ENCODE peak calls at places on chromosome 7, in six cellular contexts. Q, D, W, C, Z and G are unnamed samples.

GRCh38 chr7:106792233-106792926 is 72.7 kb upstream of the PIK3CG start:
- DNase-seq in Q (no peak), D (no peak), W (no peak), C (no peak), Z (no peak), G (no peak)

GRCh38 chr7:40263752-40264390 is 129.1 kb downstream of the SUGCT start:
- DNase-seq in Q (no peak), D (no peak), W (no peak), C (no peak), Z (no peak), G (no peak)

GRCh38 chr7:115008465-115009114 is 86.7 kb downstream of the MDFIC start:
- DNase-seq in Q (peak), D (no peak), W (no peak), C (peak), Z (peak), G (no peak)

GRCh38 chr7:4684826-4685225 is 2.7 kb downstream of the FOXK1 start:
- DNase-seq in Q (no peak), D (no peak), W (no peak), C (no peak), Z (no peak), G (no peak)

GRCh38 chr7:88548399-88548798 is 211.1 kb upstream of the ZNF804B start:
- DNase-seq in Q (no peak), D (no peak), W (no peak), C (no peak), Z (no peak), G (no peak)

GRCh38 chr7:129480674-129481363 is 21.5 kb upstream of the SMKR1 start:
- DNase-seq in Q (no peak), D (no peak), W (no peak), C (peak), Z (no peak), G (no peak)

GRCh38 chr7:5237286-5237685 is 45.5 kb upstream of the SLC29A4 start:
- DNase-seq in Q (peak), D (no peak), W (peak), C (peak), Z (peak), G (no peak)

GRCh38 chr7:371119-371778 is 81.3 kb downstream of the FOXL3 start:
- DNase-seq in Q (peak), D (no peak), W (no peak), C (no peak), Z (no peak), G (no peak)

GRCh38 chr7:137954614-137955013 is 47.3 kb downstream of the CREB3L2 start:
- DNase-seq in Q (no peak), D (no peak), W (no peak), C (peak), Z (no peak), G (no peak)

GRCh38 chr7:149422914-149423285 is 38.0 kb downstream of the ZNF777 start:
- DNase-seq in Q (no peak), D (peak), W (peak), C (no peak), Z (no peak), G (peak)

GRCh38 chr7:90236890-90237289 is 8.1 kb upstream of the CFAP69 start:
- DNase-seq in Q (no peak), D (no peak), W (no peak), C (no peak), Z (no peak), G (no peak)

GRCh38 chr7:150453186-150453585 is 2.8 kb downstream of the GIMAP8 start:
- DNase-seq in Q (no peak), D (no peak), W (no peak), C (no peak), Z (no peak), G (no peak)

GRCh38 chr7:23474098-23474828 is 4.0 kb upstream of the IGF2BP3 start:
- DNase-seq in Q (peak), D (peak), W (peak), C (peak), Z (no peak), G (peak)
- TF ChIP-seq CTCF in Q (no peak), D (no peak), W (no peak), C (no peak), Z (no peak), G (no peak)

GRCh38 chr7:50613473-50613872 is 48.3 kb upstream of the DDC start:
- DNase-seq in Q (no peak), D (no peak), W (no peak), C (no peak), Z (no peak), G (no peak)

GRCh38 chr7:50618281-50618680 is 53.1 kb upstream of the DDC start:
- DNase-seq in Q (no peak), D (no peak), W (no peak), C (no peak), Z (no peak), G (no peak)

GRCh38 chr7:50615519-50615845 is 50.3 kb upstream of the DDC start:
- DNase-seq in Q (no peak), D (no peak), W (no peak), C (no peak), Z (no peak), G (no peak)

GRCh38 chr7:50612704-50613103 is 47.5 kb upstream of the DDC start:
- DNase-seq in Q (no peak), D (no peak), W (no peak), C (no peak), Z (no peak), G (no peak)

DNA sequence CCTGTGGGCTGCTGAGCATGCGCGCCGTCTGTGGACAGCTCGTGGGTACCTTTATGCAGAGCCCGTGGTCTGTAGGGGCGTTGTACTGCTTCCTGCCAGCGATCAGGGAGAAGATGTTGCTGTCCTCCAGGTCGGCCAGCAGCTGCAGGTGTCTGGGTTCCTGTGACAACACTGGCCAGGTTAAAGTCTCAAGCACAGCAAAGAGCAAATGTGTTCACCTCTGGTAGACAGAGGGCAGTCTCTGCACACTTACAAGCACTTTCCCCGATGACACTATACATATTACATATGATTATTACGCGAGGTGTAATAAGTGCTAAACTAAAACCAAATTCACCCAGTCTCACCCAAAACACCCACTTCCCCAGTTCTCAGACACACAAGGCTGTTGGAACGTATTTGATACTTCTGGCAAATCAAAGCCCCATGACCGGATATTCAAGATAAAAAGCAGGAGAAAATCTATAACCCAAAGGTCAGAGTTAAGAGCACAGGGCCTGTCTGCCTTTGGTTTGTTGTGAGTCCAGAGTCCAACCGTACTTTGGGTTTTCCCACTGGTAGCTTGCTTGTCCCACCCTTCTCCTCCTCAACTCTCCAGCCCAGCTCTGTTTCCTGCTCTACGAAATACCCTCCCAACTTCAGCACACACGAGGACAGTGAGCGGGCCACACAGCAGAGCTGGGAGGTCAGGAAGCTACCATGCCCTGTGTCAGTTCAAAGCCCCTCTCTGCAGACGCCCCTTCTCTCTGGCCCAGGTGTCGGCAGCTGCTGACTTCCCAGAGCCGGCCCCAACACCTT is 49.7 kb upstream of the DDC start:
- DNase-seq in Q (no peak), D (no peak), W (no peak), C (no peak), Z (no peak), G (no peak)
- TF ChIP-seq CTCF in Q (no peak), D (peak), W (no peak), C (no peak), Z (no peak), G (peak)

GRCh38 chr7:155356323-155357105 is 58.8 kb downstream of the INSIG1 start:
- DNase-seq in Q (no peak), D (no peak), W (no peak), C (no peak), Z (no peak), G (no peak)
- TF ChIP-seq CTCF in Q (no peak), D (peak), W (no peak), C (peak), Z (no peak), G (peak)

DNA sequence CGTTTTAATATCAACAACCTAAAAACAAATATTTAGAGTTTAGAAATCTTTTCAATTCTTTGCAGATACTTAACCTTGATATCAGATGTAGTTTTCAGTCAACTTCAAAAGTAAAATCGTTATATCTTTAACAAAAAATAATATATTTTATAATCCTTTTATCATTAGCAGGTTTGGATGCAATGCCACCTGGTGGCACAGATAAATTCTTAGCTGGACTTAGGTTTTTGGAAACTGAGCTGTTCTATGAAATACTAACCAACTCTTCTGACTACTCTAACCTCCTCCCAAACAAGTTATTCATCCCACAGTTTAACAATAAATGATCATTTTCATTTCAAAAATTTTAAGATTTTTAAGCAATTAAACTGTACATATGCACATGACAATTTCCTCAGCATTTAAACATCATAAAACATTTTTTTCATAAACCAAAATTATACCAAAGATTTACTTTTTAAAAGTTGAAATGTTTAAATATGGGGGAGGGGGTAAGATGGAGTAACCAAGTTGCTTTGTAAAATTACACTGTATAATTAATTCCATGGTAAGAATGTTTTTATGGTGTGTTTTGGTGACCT is 56.9 kb downstream of the HIBADH start:
- DNase-seq in Q (no peak), D (no peak), W (no peak), C (peak), Z (no peak), G (no peak)
- TF ChIP-seq CTCF in Q (no peak), D (no peak), W (no peak), C (peak), Z (peak), G (peak)

GRCh38 chr7:7581531-7582179 is 15.0 kb downstream of the MIOS start:
- DNase-seq in Q (no peak), D (no peak), W (no peak), C (no peak), Z (no peak), G (no peak)
- TF ChIP-seq CTCF in Q (no peak), D (no peak), W (no peak), C (no peak), Z (no peak), G (no peak)

GRCh38 chr7:49327155-49327554 is 402.8 kb downstream of the CDC14C start:
- DNase-seq in Q (no peak), D (no peak), W (no peak), C (no peak), Z (no peak), G (no peak)

GRCh38 chr7:49320083-49320482 is 395.7 kb downstream of the CDC14C start:
- DNase-seq in Q (no peak), D (no peak), W (no peak), C (no peak), Z (no peak), G (no peak)

GRCh38 chr7:49322476-49322875 is 398.1 kb downstream of the CDC14C start:
- DNase-seq in Q (no peak), D (no peak), W (no peak), C (no peak), Z (no peak), G (no peak)

DNA sequence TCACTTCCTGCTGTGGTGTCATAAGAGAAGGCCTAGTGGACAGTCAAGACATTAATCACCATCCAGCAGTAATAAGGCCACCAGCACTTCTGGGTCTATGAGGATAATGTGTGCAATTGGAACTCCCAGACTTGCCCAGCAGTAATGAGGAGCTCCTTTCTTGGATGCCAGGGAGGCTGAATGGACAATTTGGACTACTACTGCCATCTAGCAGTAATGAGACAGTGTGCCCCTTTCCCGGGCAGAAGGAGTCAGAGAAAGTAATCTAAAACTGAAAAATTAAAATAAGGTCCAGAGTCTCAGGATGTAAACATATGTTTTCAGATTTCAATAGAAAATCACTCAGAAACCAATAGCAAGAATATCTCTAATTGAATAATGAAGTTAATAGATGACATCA is 400.4 kb downstream of the CDC14C start:
- DNase-seq in Q (no peak), D (no peak), W (no peak), C (no peak), Z (no peak), G (no peak)
- TF ChIP-seq CTCF in Q (no peak), D (no peak), W (no peak), C (no peak), Z (no peak), G (peak)

GRCh38 chr7:21944616-21945373 is 904 bp downstream of the CDCA7L start:
- DNase-seq in Q (no peak), D (no peak), W (peak), C (peak), Z (peak), G (no peak)
- TF ChIP-seq CTCF in Q (no peak), D (no peak), W (no peak), C (no peak), Z (no peak), G (no peak)

DNA sequence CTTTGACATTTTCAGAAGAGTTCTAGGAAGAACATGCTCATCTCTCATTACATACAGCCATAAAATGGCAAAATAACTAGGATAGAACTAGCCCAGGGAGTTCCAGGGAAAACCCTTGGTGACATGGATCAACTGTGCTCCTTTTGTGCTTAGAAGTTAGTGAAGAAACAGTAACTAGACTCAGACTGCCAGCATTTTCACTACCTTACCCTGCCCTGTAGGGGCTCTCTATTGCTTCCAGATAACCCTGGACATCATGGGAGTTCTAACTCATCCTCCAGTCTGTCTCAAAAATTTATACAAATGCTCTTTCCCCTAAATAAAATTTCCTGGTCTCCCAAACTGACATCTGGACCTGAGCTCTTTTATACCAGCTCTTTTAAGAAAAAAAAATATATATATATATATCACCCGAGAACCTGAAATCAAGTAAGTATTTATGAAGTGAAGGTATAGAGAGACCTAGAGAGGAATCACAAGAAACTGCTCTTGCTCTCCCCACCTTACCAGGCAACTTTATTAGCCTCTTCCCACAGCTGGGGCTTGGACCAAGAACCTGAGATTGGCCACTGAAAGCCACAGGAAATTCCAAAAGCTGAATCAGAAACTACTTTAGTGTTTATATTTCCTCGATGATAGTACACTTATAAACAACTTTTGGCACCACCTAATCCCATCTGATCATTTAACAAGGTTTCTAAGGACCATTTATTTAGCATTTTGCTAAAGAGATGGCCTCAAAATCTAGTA is 101.4 kb downstream of the RELN start:
- DNase-seq in Q (no peak), D (no peak), W (no peak), C (peak), Z (no peak), G (no peak)
- TF ChIP-seq CTCF in Q (no peak), D (no peak), W (no peak), C (peak), Z (no peak), G (no peak)

GRCh38 chr7:22822486-22823141 is at the start of gene TOMM7:
- DNase-seq in Q (peak), D (peak), W (peak), C (peak), Z (peak), G (peak)
- TF ChIP-seq CTCF in Q (peak), D (peak), W (peak), C (peak), Z (peak), G (peak)